ENCODE peak calls at places on chromosomes 3 and 15, in six cellular contexts. C is fibroblast of mammary gland, O is GDM1, I is GM10248, V is Daoy, X is neural progenitor cell. Q is an unnamed sample.

GRCh38 chr3:45124379-45124778 is 21.8 kb downstream of the CDCP1 start:
- DNase-seq in C (peak), O (no peak), I (no peak), V (peak), X (no peak), Q (no peak)

GRCh38 chr3:7503431-7503830 is 642.5 kb downstream of the GRM7 start:
- DNase-seq in C (no peak), O (no peak), I (no peak), V (no peak), X (no peak), Q (no peak)

GRCh38 chr3:72571638-72572114 is 276.6 kb downstream of the SHQ1 start:
- DNase-seq in C (no peak), O (no peak), I (no peak), V (no peak), X (no peak), Q (no peak)

GRCh38 chr15:58755350-58755749 is 5.8 kb upstream of the ADAM10 start:
- DNase-seq in C (no peak), O (no peak), I (no peak), V (no peak), X (no peak), Q (no peak)

GRCh38 chr3:106839576-106840280 is 537.5 kb upstream of the CCDC54 start:
- DNase-seq in C (no peak), O (no peak), I (no peak), V (no peak), X (no peak), Q (no peak)

GRCh38 chr15:98996619-98997018 is 11.0 kb downstream of the PGPEP1L start:
- DNase-seq in C (no peak), O (no peak), I (no peak), V (no peak), X (no peak), Q (no peak)

GRCh38 chr15:75215107-75216004 is 13.7 kb downstream of the C15orf39 start:
- DNase-seq in C (no peak), O (peak), I (no peak), V (no peak), X (no peak), Q (no peak)

GRCh38 chr3:13812039-13812438 is 67.8 kb downstream of the WNT7A start:
- DNase-seq in C (no peak), O (no peak), I (no peak), V (no peak), X (peak), Q (no peak)

GRCh38 chr3:71513081-71513480 is 70.4 kb downstream of the FOXP1 start:
- DNase-seq in C (no peak), O (no peak), I (no peak), V (no peak), X (no peak), Q (no peak)

GRCh38 chr3:185865277-185865676 is 40.4 kb upstream of the IGF2BP2 start:
- DNase-seq in C (no peak), O (no peak), I (no peak), V (no peak), X (peak), Q (no peak)

Q was measured in HuH-7.5.